ENCODE peak calls at places on chromosomes 16 and 17, in eight cellular contexts. S is T-helper 1 cell; K is stimulated activated CD8-positive, alpha-beta memory T cell treated with anti-CD3 and anti-CD28 coated beads, Interleukin-7, amount 100 ng/mL, for 24 hours; U is AG04450; Y is NCI-H1436; R is GM10248; V is GM18507; P is Right ventricle myocardium superior. X is an unnamed sample.

GRCh38 chr17:54932711-54933110 is 32.1 kb downstream of the TOM1L1 start:
- DNase-seq in S (no peak), K (no peak), U (no peak), Y (no peak), R (no peak), V (no peak), P (no peak), X (peak; percentile 41)

GRCh38 chr17:73304971-73305786 is 6.6 kb downstream of the CDC42EP4 start:
- DNase-seq in S (no peak), K (no peak), U (no peak), Y (no peak), R (no peak), V (no peak), P (peak; percentile 75), X (peak; percentile 61)

GRCh38 chr17:1511290-1511689 is 5.1 kb downstream of the INPP5K start:
- DNase-seq in S (no peak), K (no peak), U (no peak), Y (no peak), R (no peak), V (no peak), P (peak; percentile 74), X (no peak)

GRCh38 chr17:61580502-61580901 is 10.5 kb downstream of the NACA2 start:
- DNase-seq in S (no peak), K (no peak), U (no peak), Y (no peak), R (no peak), V (no peak), P (no peak), X (no peak)

GRCh38 chr16:48099455-48099854 is 56.3 kb downstream of the ABCC12 start:
- DNase-seq in S (no peak), K (no peak), U (no peak), Y (no peak), R (no peak), V (no peak), P (peak; percentile 52), X (peak; percentile 45)

GRCh38 chr17:47244697-47245096 is 8.9 kb upstream of the ITGB3 start:
- DNase-seq in S (no peak), K (no peak), U (no peak), Y (no peak), R (no peak), V (no peak), P (no peak), X (no peak)

GRCh38 chr16:48535831-48536599 is 74.0 kb downstream of the N4BP1 start:
- DNase-seq in S (no peak), K (no peak), U (no peak), Y (no peak), R (peak; percentile 79), V (peak; percentile 59), P (peak; percentile 78), X (peak; percentile 99)

GRCh38 chr16:79980650-79981521 is 380.3 kb upstream of the MAF start:
- DNase-seq in S (no peak), K (no peak), U (no peak), Y (no peak), R (no peak), V (no peak), P (no peak), X (no peak)

GRCh38 chr16:75267631-75268264 is 16.3 kb upstream of the BCAR1 start:
- DNase-seq in S (no peak), K (no peak), U (no peak), Y (peak; percentile 56), R (no peak), V (no peak), P (peak; percentile 86), X (peak; percentile 89)

GRCh38 chr17:75748706-75749105 is 16.3 kb downstream of the GALK1 start:
- DNase-seq in S (no peak), K (no peak), U (no peak), Y (no peak), R (no peak), V (no peak), P (no peak), X (no peak)

GRCh38 chr17:60971515-60972369 is 294.1 kb downstream of the BCAS3 start:
- DNase-seq in S (no peak), K (no peak), U (peak; percentile 52), Y (peak; percentile 7), R (peak; percentile 42), V (no peak), P (no peak), X (peak; percentile 58)

GRCh38 chr17:79951361-79952264 is 84.1 kb downstream of the TBC1D16 start:
- DNase-seq in S (no peak), K (no peak), U (peak; percentile 61), Y (peak; percentile 54), R (no peak), V (no peak), P (peak; percentile 67), X (peak; percentile 84)

GRCh38 chr17:18246880-18247612 is 11.5 kb downstream of the FLII start:
- DNase-seq in S (no peak), K (no peak), U (no peak), Y (peak; percentile 94), R (no peak), V (no peak), P (peak; percentile 76), X (peak; percentile 89)

GRCh38 chr16:20944861-20945390 is 44.4 kb downstream of the LYRM1 start:
- DNase-seq in S (no peak), K (peak; percentile 13), U (no peak), Y (no peak), R (no peak), V (no peak), P (no peak), X (peak; percentile 4)

GRCh38 chr17:74213897-74214386 is 571 bp downstream of the TTYH2 start:
- DNase-seq in S (no peak), K (no peak), U (no peak), Y (no peak), R (no peak), V (no peak), P (peak; percentile 65), X (peak; percentile 69)

GRCh38 chr16:30185141-30185682 is 1.8 kb downstream of the CORO1A start:
- DNase-seq in S (no peak), K (no peak), U (no peak), Y (no peak), R (peak; percentile 22), V (no peak), P (peak; percentile 43), X (no peak)

GRCh38 chr16:4488486-4488967 is 12.3 kb downstream of the HMOX2 start:
- DNase-seq in S (no peak), K (no peak), U (no peak), Y (no peak), R (no peak), V (no peak), P (no peak), X (no peak)

GRCh38 chr17:60076811-60077210 is 1.9 kb downstream of the HEATR6 start:
- DNase-seq in S (no peak), K (no peak), U (no peak), Y (no peak), R (no peak), V (no peak), P (no peak), X (no peak)

GRCh38 chr17:19897901-19898300 is 30.2 kb upstream of the ULK2 start:
- DNase-seq in S (no peak), K (no peak), U (peak; percentile 59), Y (no peak), R (no peak), V (no peak), P (no peak), X (no peak)

GRCh38 chr16:67594956-67595355 is 32.6 kb downstream of the CTCF start:
- DNase-seq in S (no peak), K (no peak), U (no peak), Y (no peak), R (no peak), V (no peak), P (no peak), X (no peak)

GRCh38 chr16:68257906-68258800 is 6.2 kb upstream of the SLC7A6 start:
- DNase-seq in S (no peak), K (no peak), U (no peak), Y (no peak), R (no peak), V (no peak), P (peak; percentile 53), X (no peak)

GRCh38 chr16:87956771-87957279 is 5.6 kb downstream of the BANP start:
- DNase-seq in S (no peak), K (no peak), U (no peak), Y (no peak), R (peak; percentile 60), V (no peak), P (peak; percentile 39), X (no peak)

GRCh38 chr17:4420692-4421131 is 13.0 kb upstream of the SPNS3 start:
- DNase-seq in S (no peak), K (no peak), U (peak; percentile 36), Y (peak; percentile 75), R (peak; percentile 83), V (no peak), P (no peak), X (peak; percentile 78)

GRCh38 chr17:81481011-81481799 is 31.4 kb downstream of the ACTG1 start:
- DNase-seq in S (peak; percentile 35), K (peak; percentile 11), U (no peak), Y (peak; percentile 95), R (no peak), V (no peak), P (peak; percentile 86), X (no peak)

GRCh38 chr16:85615014-85615851 is 2.1 kb downstream of the GSE1 start:
- DNase-seq in S (no peak), K (no peak), U (no peak), Y (no peak), R (no peak), V (no peak), P (peak; percentile 71), X (no peak)

GRCh38 chr16:71846443-71846842 is 667 bp downstream of the ATXN1L start:
- DNase-seq in S (no peak), K (no peak), U (no peak), Y (no peak), R (no peak), V (no peak), P (no peak), X (no peak)

GRCh38 chr17:1998426-1998784 is 26.7 kb downstream of the RTN4RL1 start:
- DNase-seq in S (no peak), K (no peak), U (no peak), Y (no peak), R (no peak), V (no peak), P (no peak), X (no peak)

GRCh38 chr17:74361613-74362391 is at the start of gene BTBD17:
- DNase-seq in S (no peak), K (no peak), U (no peak), Y (peak; percentile 99), R (peak; percentile 65), V (no peak), P (peak; percentile 80), X (peak; percentile 46)

GRCh38 chr17:68792042-68792685 is 163.0 kb downstream of the ABCA8 start:
- DNase-seq in S (no peak), K (no peak), U (no peak), Y (no peak), R (no peak), V (no peak), P (no peak), X (no peak)

GRCh38 chr16:3793161-3793576 is 75.8 kb upstream of the TRAP1 start:
- DNase-seq in S (no peak), K (no peak), U (no peak), Y (no peak), R (no peak), V (no peak), P (no peak), X (no peak)

X was measured in SJCRH30.